ENCODE peak calls at places on chromosomes 1 and 21, in seven cellular contexts. H is WTC11, K is head of caudate nucleus, J is stromal cell of bone marrow, Q is tibial nerve, N is EL, A is GDM1. C is an unnamed sample.

GRCh38 chr1:31576201-31576669 is at the start of gene TINAGL1:
- DNase-seq in N (no peak), Q (no peak), H (peak; percentile 79), K (no peak), A (no peak), J (no peak), C (peak; percentile 70)

GRCh38 chr1:205572426-205572825 is 59.4 kb downstream of the ELK4 start:
- DNase-seq in K (no peak), H (no peak), J (no peak), N (no peak), Q (no peak), A (no peak), C (no peak)

GRCh38 chr21:45304945-45305344 is 17.2 kb upstream of the POFUT2 start:
- DNase-seq in N (no peak), A (no peak), K (peak; percentile 3), Q (no peak), H (peak; percentile 5), J (no peak), C (no peak)

GRCh38 chr1:232367293-232367692 is 262.6 kb downstream of the SIPA1L2 start:
- DNase-seq in A (no peak), K (no peak), J (no peak), H (no peak), N (no peak), Q (no peak), C (no peak)

GRCh38 chr1:208043690-208044089 is 132.8 kb upstream of the CD34 start:
- DNase-seq in Q (no peak), N (no peak), J (no peak), A (no peak), H (no peak), K (no peak), C (peak; percentile 68)

GRCh38 chr1:187689137-187689536 is 860.4 kb downstream of the PLA2G4A start:
- DNase-seq in Q (no peak), N (peak; percentile 53), J (peak; percentile 28), K (no peak), A (no peak), H (no peak), C (no peak)

GRCh38 chr1:35386290-35386689 is 117.8 kb downstream of the ZMYM4 start:
- DNase-seq in J (no peak), A (no peak), H (no peak), N (no peak), K (no peak), Q (no peak), C (no peak)

GRCh38 chr1:113928129-113928949 is 785 bp upstream of the HIPK1 start:
- DNase-seq in A (no peak), K (no peak), N (no peak), Q (no peak), H (no peak), J (no peak), C (no peak)

GRCh38 chr1:41545996-41546938 is 61.8 kb upstream of the EDN2 start:
- DNase-seq in N (no peak), J (peak; percentile 17), K (no peak), Q (no peak), A (no peak), H (no peak), C (peak; percentile 6)

C was measured in uterus.